ENCODE peak calls at places on chromosomes 16 and 17, in five cellular contexts. Y is RWPE1, Q is brain microvascular endothelial cell, X is AG09309, V is hepatocyte. P is an unnamed sample.

GRCh38 chr16:53844796-53845195 is 140.8 kb downstream of the FTO start:
- DNase-seq in X (no peak), Y (no peak), V (no peak), Q (no peak), P (no peak)

GRCh38 chr16:1763521-1764511 is 7.5 kb downstream of the NME3 start:
- DNase-seq in V (no peak), X (no peak), Q (no peak), Y (no peak), P (peak; percentile 95)

GRCh38 chr16:75288596-75289120 is 37.2 kb upstream of the BCAR1 start:
- DNase-seq in X (no peak), V (no peak), Y (no peak), Q (no peak), P (no peak)

GRCh38 chr17:79524201-79524882 is 86.5 kb downstream of the RBFOX3 start:
- DNase-seq in V (no peak), Y (no peak), X (no peak), Q (no peak), P (no peak)

GRCh38 chr17:63035271-63035670 is 69.2 kb downstream of the TANC2 start:
- DNase-seq in Q (peak; percentile 63), V (no peak), Y (no peak), X (peak; percentile 48), P (no peak)

GRCh38 chr16:77579283-77579985 is 142.9 kb upstream of the NUDT7 start:
- DNase-seq in V (peak; percentile 16), X (no peak), Y (no peak), Q (no peak), P (no peak)

GRCh38 chr17:28645576-28645939 is 600 bp upstream of the BLTP2 start:
- DNase-seq in V (no peak), Q (no peak), Y (no peak), X (no peak), P (no peak)

GRCh38 chr16:29663020-29663828 is at the start of gene SPN:
- DNase-seq in V (no peak), Y (no peak), Q (no peak), X (no peak), P (peak; percentile 58)

GRCh38 chr17:57407287-57408063 is 151.2 kb downstream of the MSI2 start:
- DNase-seq in V (peak; percentile 59), X (no peak), Y (no peak), Q (no peak), P (no peak)

GRCh38 chr17:35731239-35731931 is at the start of gene RASL10B:
- DNase-seq in X (no peak), Q (peak; percentile 29), V (peak; percentile 70), Y (peak; percentile 78), P (peak; percentile 96)

GRCh38 chr17:61002316-61002736 is 324.7 kb downstream of the BCAS3 start:
- DNase-seq in Q (peak; percentile 24), V (peak; percentile 63), Y (peak; percentile 12), X (peak; percentile 45), P (no peak)

GRCh38 chr16:20075243-20075642 is 1.6 kb upstream of the GPR139 start:
- DNase-seq in V (no peak), Q (no peak), Y (no peak), X (no peak), P (no peak)

GRCh38 chr16:20074089-20074956 is 633 bp upstream of the GPR139 start:
- DNase-seq in V (no peak), Y (no peak), X (no peak), Q (no peak), P (peak; percentile 56)

GRCh38 chr16:20073203-20074088 is at the start of gene GPR139:
- DNase-seq in Q (no peak), X (no peak), V (peak; percentile 6), Y (no peak), P (peak; percentile 84)

GRCh38 chr16:20084624-20085226 is 11.0 kb upstream of the GPR139 start:
- DNase-seq in Q (no peak), Y (peak; percentile 36), V (peak; percentile 51), X (no peak), P (no peak)

GRCh38 chr16:20079106-20079505 is 5.4 kb upstream of the GPR139 start:
- DNase-seq in V (no peak), X (no peak), Q (no peak), Y (no peak), P (no peak)
- TF ChIP-seq CTCF in V (no peak), X (no peak), Q (no peak), Y (no peak), P (no peak)

GRCh38 chr16:65121870-65122723 is at the start of gene CDH11:
- DNase-seq in X (peak; percentile 70), Q (peak; percentile 84), Y (peak; percentile 50), V (peak; percentile 90), P (peak; percentile 84)
- TF ChIP-seq CTCF in X (peak; percentile 53), Q (peak; percentile 50), Y (peak; percentile 49), V (peak; percentile 45), P (peak; percentile 39)

GRCh38 chr17:76184266-76184665 is 43.2 kb upstream of the FOXJ1 start:
- DNase-seq in X (no peak), Q (no peak), Y (no peak), V (no peak), P (no peak)

GRCh38 chr17:76182016-76182764 is 41.1 kb upstream of the FOXJ1 start:
- DNase-seq in Y (peak; percentile 86), Q (peak; percentile 89), V (peak; percentile 91), X (peak; percentile 57), P (peak; percentile 99)

GRCh38 chr17:76176701-76177574 is 35.9 kb upstream of the FOXJ1 start:
- DNase-seq in Q (no peak), V (no peak), Y (no peak), X (no peak), P (peak; percentile 67)

GRCh38 chr17:76178124-76178523 is 37.1 kb upstream of the FOXJ1 start:
- DNase-seq in Q (no peak), X (no peak), V (no peak), Y (no peak), P (no peak)

DNA sequence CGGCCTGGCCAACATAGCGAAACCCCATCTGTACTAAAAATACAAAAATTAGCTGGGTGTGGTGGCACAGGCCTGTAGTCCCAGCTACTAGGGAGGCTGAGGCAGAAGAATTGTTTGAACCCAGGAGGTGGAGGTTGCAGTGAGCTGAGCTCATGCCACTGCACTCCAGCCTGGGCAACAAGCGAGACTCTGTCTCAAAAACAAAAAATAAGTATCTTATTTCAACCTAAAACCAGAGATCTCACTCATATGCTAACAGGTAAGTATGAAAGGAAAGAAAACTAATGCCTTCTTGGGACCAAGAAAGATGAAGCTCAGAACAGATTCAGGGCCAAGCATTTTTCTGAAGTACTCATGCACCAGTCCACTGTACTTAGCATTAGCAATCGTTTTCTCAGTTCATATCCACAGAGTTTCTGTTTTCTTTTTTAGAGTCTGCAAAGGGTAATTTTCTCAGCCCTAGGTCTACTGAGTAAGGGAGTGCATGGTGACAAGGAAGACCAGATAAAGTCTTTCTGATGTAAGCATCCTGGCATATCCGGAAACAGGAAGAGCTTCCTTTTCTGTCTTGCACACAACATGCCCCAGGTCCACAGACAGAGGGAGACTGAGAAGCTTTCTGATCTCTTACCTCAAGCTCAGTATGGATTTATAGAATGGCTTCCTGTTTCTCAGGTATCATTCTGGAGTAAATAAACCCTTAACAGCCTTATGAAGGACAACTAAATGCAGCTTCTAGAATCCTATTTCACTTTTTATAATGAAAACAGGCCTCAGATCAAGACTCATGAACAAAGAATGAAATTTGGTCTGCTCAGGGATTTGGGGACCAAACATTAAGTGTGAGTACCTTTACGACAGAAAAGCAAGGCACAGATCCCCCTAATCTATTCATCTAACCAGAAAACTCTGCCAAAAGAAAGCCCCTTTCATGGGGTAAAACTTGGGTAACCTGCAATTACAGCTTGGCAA is 38.7 kb upstream of the FOXJ1 start:
- DNase-seq in Y (no peak), Q (no peak), V (no peak), X (no peak), P (no peak)
- TF ChIP-seq CTCF in Y (no peak), Q (peak; percentile 28), V (no peak), X (no peak), P (peak; percentile 16)

GRCh38 chr16:23434380-23434779 is 18.6 kb downstream of the COG7 start:
- DNase-seq in V (peak; percentile 78), X (no peak), Q (no peak), Y (peak; percentile 57), P (peak; percentile 54)

GRCh38 chr16:23435500-23435899 is 17.5 kb downstream of the COG7 start:
- DNase-seq in Y (peak; percentile 30), X (no peak), Q (peak; percentile 53), V (peak; percentile 71), P (peak; percentile 90)

GRCh38 chr16:23428351-23428750 is 24.6 kb downstream of the COG7 start:
- DNase-seq in X (no peak), V (no peak), Y (no peak), Q (no peak), P (no peak)

GRCh38 chr16:23433261-23433920 is 19.6 kb downstream of the COG7 start:
- DNase-seq in X (no peak), Q (no peak), Y (no peak), V (no peak), P (no peak)

GRCh38 chr16:23432176-23433128 is 20.5 kb downstream of the COG7 start:
- DNase-seq in X (no peak), Y (no peak), V (no peak), Q (no peak), P (no peak)
- TF ChIP-seq CTCF in X (peak; percentile 30), Y (no peak), V (no peak), Q (peak; percentile 54), P (no peak)

DNA sequence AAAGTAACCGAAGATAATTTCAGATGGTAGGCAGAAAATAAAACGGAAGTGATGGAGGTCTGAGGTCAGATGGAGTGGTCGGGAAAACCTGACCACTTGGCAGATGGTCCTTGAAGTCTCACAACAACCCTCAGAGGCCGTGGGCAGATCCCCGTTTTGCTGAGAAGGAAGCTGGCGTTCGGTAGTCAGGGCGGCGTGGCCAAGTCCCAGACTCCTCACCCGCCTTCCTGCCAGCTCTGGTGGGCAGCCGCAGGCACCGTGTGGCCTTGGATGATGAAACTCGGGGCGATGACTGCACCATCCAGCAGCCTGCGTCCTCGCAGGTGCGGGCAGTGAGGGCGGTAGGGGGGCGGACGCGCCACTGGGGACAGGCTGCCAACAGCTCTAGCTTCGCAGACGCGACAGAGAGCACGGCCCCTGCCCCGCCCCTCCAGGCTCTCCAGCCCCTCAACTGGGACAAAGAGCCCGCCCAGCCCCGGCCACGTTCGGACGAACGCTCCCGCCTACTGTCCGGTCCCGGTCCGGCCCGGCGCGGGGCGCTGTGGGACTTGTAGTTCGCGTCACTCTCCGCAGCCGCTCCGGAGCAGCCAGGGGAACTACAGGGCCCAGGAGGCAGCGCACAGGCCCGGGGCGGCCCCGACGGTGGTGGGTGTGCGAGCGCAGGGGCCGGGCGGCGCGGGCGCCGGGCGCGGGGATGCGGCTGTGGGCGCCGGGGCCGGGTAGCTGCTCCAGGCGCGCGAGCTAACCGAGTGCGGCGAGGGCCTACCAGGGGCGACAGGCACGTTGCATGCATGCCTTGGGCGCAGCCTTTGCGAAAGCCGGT is at the start of gene GPT2:
- DNase-seq in V (peak; percentile 97), X (peak; percentile 75), Q (peak; percentile 93), Y (peak; percentile 89), P (peak; percentile 99)
- TF ChIP-seq CTCF in V (no peak), X (no peak), Q (no peak), Y (no peak), P (no peak)